ENCODE peak calls at places on chromosome 1, in eight cellular contexts. X, N, V, U, I, E, O and K are unnamed samples.

GRCh38 chr1:223161321-223161720 is 18.3 kb upstream of the TLR5 start:
- DNase-seq in X (no peak), N (no peak), V (no peak), U (no peak), I (peak), E (no peak), O (no peak), K (no peak)

GRCh38 chr1:229664133-229664689 is 38.2 kb downstream of the URB2 start:
- DNase-seq in X (no peak), N (no peak), V (no peak), U (peak), I (no peak), E (no peak), O (peak), K (peak)

GRCh38 chr1:8985915-8986813 is 40.1 kb downstream of the SLC2A7 start:
- DNase-seq in X (peak), N (peak), V (peak), U (peak), I (no peak), E (peak), O (no peak), K (no peak)

GRCh38 chr1:46466477-46467182 is 23.0 kb upstream of the DMBX1 start:
- DNase-seq in X (no peak), N (no peak), V (no peak), U (no peak), I (peak), E (peak), O (no peak), K (no peak)

GRCh38 chr1:107669996-107670395 is 295.0 kb downstream of the VAV3 start:
- DNase-seq in X (peak), N (no peak), V (peak), U (peak), I (no peak), E (no peak), O (no peak), K (no peak)

GRCh38 chr1:9253706-9254105 is 19.1 kb downstream of the H6PD start:
- DNase-seq in X (peak), N (no peak), V (no peak), U (no peak), I (peak), E (no peak), O (no peak), K (no peak)

GRCh38 chr1:43300661-43301094 is at the start of gene TIE1:
- DNase-seq in X (no peak), N (no peak), V (no peak), U (no peak), I (no peak), E (no peak), O (no peak), K (no peak)

GRCh38 chr1:43294761-43295160 is 6.0 kb upstream of the TIE1 start:
- DNase-seq in X (no peak), N (no peak), V (no peak), U (no peak), I (no peak), E (no peak), O (no peak), K (no peak)